ENCODE peak calls at places on chromosomes 2 and 18, in ten cellular contexts. G, N, S, J, T, R, D, O, V and B are unnamed samples.

GRCh38 chr2:56347881-56348280 is 164.1 kb downstream of the CCDC85A start:
- DNase-seq in G (no peak), N (no peak), S (no peak), J (no peak), T (no peak), R (no peak), D (no peak), O (no peak), V (no peak), B (no peak)

GRCh38 chr2:128568106-128568505 is 249.4 kb upstream of the HS6ST1 start:
- DNase-seq in G (no peak), N (peak; percentile 91), S (no peak), J (no peak), T (no peak), R (no peak), D (peak; percentile 49), O (no peak), V (no peak), B (no peak)

GRCh38 chr2:135169900-135170753 is 118.0 kb downstream of the RAB3GAP1 start:
- DNase-seq in G (no peak), N (no peak), S (no peak), J (no peak), T (peak; percentile 37), R (no peak), D (no peak), O (no peak), V (no peak), B (no peak)

GRCh38 chr2:197675711-197676188 is 363 bp upstream of the RFTN2 start:
- DNase-seq in G (peak; percentile 40), N (peak; percentile 64), S (no peak), J (no peak), T (no peak), R (no peak), D (no peak), O (no peak), V (peak; percentile 76), B (peak; percentile 22)

GRCh38 chr2:14051401-14051800 is 581.1 kb upstream of the LRATD1 start:
- DNase-seq in G (no peak), N (no peak), S (no peak), J (no peak), T (no peak), R (no peak), D (no peak), O (no peak), V (no peak), B (no peak)

GRCh38 chr2:75140288-75140687 is 59.0 kb downstream of the TACR1 start:
- DNase-seq in G (peak; percentile 17), N (no peak), S (no peak), J (no peak), T (no peak), R (no peak), D (no peak), O (no peak), V (no peak), B (no peak)

GRCh38 chr2:110790907-110791306 is 58.5 kb downstream of the ACOXL start:
- DNase-seq in G (no peak), N (no peak), S (no peak), J (no peak), T (no peak), R (no peak), D (peak; percentile 53), O (no peak), V (no peak), B (no peak)

GRCh38 chr2:239138610-239139009 is 262.2 kb downstream of the HDAC4 start:
- DNase-seq in G (no peak), N (no peak), S (no peak), J (peak; percentile 68), T (no peak), R (no peak), D (no peak), O (no peak), V (no peak), B (no peak)

GRCh38 chr2:86025976-86026743 is 79.5 kb downstream of the POLR1A start:
- DNase-seq in G (no peak), N (no peak), S (no peak), J (no peak), T (no peak), R (no peak), D (peak; percentile 56), O (no peak), V (no peak), B (no peak)

GRCh38 chr2:231810905-231811304 is 24.7 kb downstream of the COPS7B start:
- DNase-seq in G (peak; percentile 91), N (no peak), S (no peak), J (no peak), T (no peak), R (peak; percentile 14), D (no peak), O (no peak), V (peak; percentile 89), B (peak; percentile 87)

GRCh38 chr2:230719340-230719739 is 6.7 kb downstream of the CAB39 start:
- DNase-seq in G (peak; percentile 55), N (no peak), S (no peak), J (no peak), T (no peak), R (no peak), D (no peak), O (no peak), V (no peak), B (peak; percentile 73)

GRCh38 chr2:55918856-55919255 is 4.7 kb downstream of the EFEMP1 start:
- DNase-seq in G (no peak), N (peak; percentile 29), S (no peak), J (no peak), T (no peak), R (no peak), D (no peak), O (no peak), V (no peak), B (no peak)

GRCh38 chr2:204753841-204754240 is 208.6 kb downstream of the PARD3B start:
- DNase-seq in G (peak; percentile 61), N (no peak), S (no peak), J (no peak), T (no peak), R (no peak), D (no peak), O (no peak), V (peak; percentile 59), B (no peak)

GRCh38 chr2:233856184-233856583 is 1.8 kb upstream of the HJURP start:
- DNase-seq in G (no peak), N (no peak), S (no peak), J (no peak), T (no peak), R (no peak), D (no peak), O (no peak), V (no peak), B (no peak)

GRCh38 chr2:152505495-152505906 is 170.5 kb downstream of the FMNL2 start:
- DNase-seq in G (no peak), N (no peak), S (no peak), J (no peak), T (no peak), R (peak; percentile 64), D (no peak), O (no peak), V (peak; percentile 41), B (no peak)

GRCh38 chr18:58046794-58047555 is 2.9 kb downstream of the NEDD4L start:
- DNase-seq in G (no peak), N (no peak), S (no peak), J (no peak), T (no peak), R (no peak), D (no peak), O (no peak), V (no peak), B (peak; percentile 10)

GRCh38 chr18:26493021-26493420 is 55.3 kb downstream of the KCTD1 start:
- DNase-seq in G (peak; percentile 51), N (no peak), S (no peak), J (no peak), T (no peak), R (no peak), D (no peak), O (no peak), V (peak; percentile 23), B (peak; percentile 69)

GRCh38 chr2:101286684-101287083 is 21.8 kb downstream of the RNF149 start:
- DNase-seq in G (no peak), N (no peak), S (no peak), J (no peak), T (no peak), R (no peak), D (no peak), O (no peak), V (no peak), B (no peak)

GRCh38 chr18:58848685-58849084 is 16.0 kb upstream of the ZNF532 start:
- DNase-seq in G (peak; percentile 89), N (peak; percentile 97), S (no peak), J (no peak), T (no peak), R (no peak), D (no peak), O (no peak), V (peak; percentile 53), B (no peak)

GRCh38 chr2:29063646-29064372 is 10.5 kb downstream of the PCARE start:
- DNase-seq in G (peak; percentile 60), N (no peak), S (no peak), J (no peak), T (no peak), R (no peak), D (no peak), O (no peak), V (peak; percentile 68), B (peak; percentile 83)

GRCh38 chr2:190947139-190947538 is 66.5 kb downstream of the GLS start:
- DNase-seq in G (peak; percentile 68), N (no peak), S (no peak), J (no peak), T (no peak), R (peak; percentile 25), D (no peak), O (no peak), V (peak; percentile 40), B (no peak)

GRCh38 chr2:20578895-20579825 is 71.7 kb downstream of the HS1BP3 start:
- DNase-seq in G (peak; percentile 99), N (peak; percentile 98), S (no peak), J (peak; percentile 68), T (no peak), R (peak; percentile 95), D (peak; percentile 92), O (peak; percentile 77), V (peak; percentile 99), B (peak; percentile 97)

GRCh38 chr18:48539406-48540328 is 836 bp downstream of the CTIF start:
- DNase-seq in G (peak; percentile 66), N (peak; percentile 59), S (peak; percentile 67), J (peak; percentile 86), T (peak; percentile 12), R (peak; percentile 9), D (peak; percentile 81), O (peak; percentile 25), V (peak; percentile 59), B (peak; percentile 93)

GRCh38 chr2:224983719-224984388 is 58.4 kb downstream of the DOCK10 start:
- DNase-seq in G (peak; percentile 69), N (no peak), S (no peak), J (no peak), T (no peak), R (no peak), D (no peak), O (no peak), V (peak; percentile 59), B (peak; percentile 23)

GRCh38 chr2:234861841-234862735 is 89.7 kb upstream of the SH3BP4 start:
- DNase-seq in G (peak; percentile 44), N (no peak), S (no peak), J (no peak), T (no peak), R (no peak), D (no peak), O (no peak), V (no peak), B (no peak)

GRCh38 chr2:35871672-35872071 is 483.9 kb upstream of the CRIM1 start:
- DNase-seq in G (no peak), N (no peak), S (no peak), J (no peak), T (no peak), R (no peak), D (no peak), O (no peak), V (no peak), B (no peak)

GRCh38 chr18:58501033-58501432 is 127.9 kb downstream of the ALPK2 start:
- DNase-seq in G (no peak), N (no peak), S (no peak), J (no peak), T (peak; percentile 23), R (no peak), D (no peak), O (no peak), V (no peak), B (no peak)

GRCh38 chr18:58338961-58339722 is 289.7 kb downstream of the ALPK2 start:
- DNase-seq in G (peak; percentile 38), N (no peak), S (no peak), J (no peak), T (no peak), R (no peak), D (no peak), O (no peak), V (peak; percentile 56), B (no peak)